ENCODE peak calls at places on chromosome 17, in eight cellular contexts. P is colonic mucosa, M is gastrocnemius medialis, X is SK-N-SH, U is endodermal cell, C is mucosa of descending colon, K is right lobe of liver, D is mammary epithelial cell. Q is an unnamed sample. For H3K36me3, the result is how much of the 10 kb centered on the place peaks cover.

GRCh38 chr17:17140590-17140980 is 65.5 kb downstream of the PLD6 start:
- DNase-seq in D (peak), C (no peak), U (peak), K (peak), M (no peak), P (no peak), X (no peak), Q (no peak)

GRCh38 chr17:77375917-77376651 is 235.3 kb downstream of the SEC14L1 start:
- DNase-seq in M (no peak), U (peak), X (peak), D (peak), P (no peak), C (no peak), K (no peak), Q (peak)

GRCh38 chr17:35082073-35082657 is 18.7 kb upstream of the RFFL start:
- DNase-seq in U (no peak), K (no peak), P (no peak), X (peak), D (peak), M (no peak), C (no peak), Q (no peak)

GRCh38 chr17:77884967-77885641 is 73.4 kb upstream of the TNRC6C start:
- DNase-seq in U (no peak), C (no peak), P (no peak), M (no peak), D (no peak), K (no peak), X (no peak), Q (no peak)

GRCh38 chr17:46194393-46195216 is 1.4 kb upstream of the KANSL1 start:
- DNase-seq in U (no peak), K (no peak), X (peak), C (peak), P (peak), D (no peak), M (no peak), Q (peak)

GRCh38 chr17:17164676-17165075 is 41.5 kb downstream of the PLD6 start:
- DNase-seq in C (no peak), D (no peak), K (no peak), P (no peak), U (no peak), M (no peak), X (no peak), Q (no peak)

GRCh38 chr17:60422162-60422665 is at the start of gene CHCT1:
- DNase-seq in M (no peak), K (no peak), C (peak), U (no peak), D (no peak), X (peak), P (no peak), Q (peak)

GRCh38 chr17:19583871-19584270 is 50.2 kb downstream of the SLC47A1 start:
- DNase-seq in U (no peak), P (no peak), M (no peak), D (no peak), C (no peak), K (no peak), X (no peak), Q (no peak)

GRCh38 chr17:76104140-76104895 is 731 bp upstream of the EXOC7 start:
- DNase-seq in K (no peak), M (no peak), X (no peak), U (peak), P (no peak), D (no peak), C (no peak), Q (peak)

GRCh38 chr17:31581022-31581483 is 189.6 kb downstream of the RAB11FIP4 start:
- DNase-seq in D (peak), X (peak), K (peak), M (peak), U (no peak), C (peak), P (no peak), Q (peak)

GRCh38 chr17:82791532-82791931 is 39.7 kb downstream of the TBCD start:
- DNase-seq in P (no peak), U (no peak), D (peak), X (no peak), M (no peak), C (no peak), K (no peak), Q (no peak)

GRCh38 chr17:73013299-73013698 is 79.2 kb downstream of the SLC39A11 start:
- DNase-seq in U (no peak), P (no peak), D (no peak), K (no peak), C (no peak), M (no peak), X (no peak), Q (no peak)

GRCh38 chr17:17235212-17236174 is 1.5 kb downstream of the FLCN start:
- DNase-seq in C (peak), P (no peak), X (no peak), M (peak), U (no peak), K (no peak), D (peak), Q (peak)

GRCh38 chr17:41333098-41333497 is 17.5 kb downstream of the KRT33A start:
- DNase-seq in X (no peak), D (no peak), C (no peak), M (no peak), U (peak), P (no peak), K (no peak), Q (no peak)

GRCh38 chr17:45077643-45078042 is 16.5 kb downstream of the NMT1 start:
- DNase-seq in C (no peak), X (no peak), U (no peak), M (no peak), D (no peak), P (no peak), K (no peak), Q (no peak)

GRCh38 chr17:82061047-82061925 is 4.3 kb downstream of the DUS1L start:
- DNase-seq in P (no peak), X (no peak), M (no peak), K (no peak), C (no peak), U (no peak), D (no peak), Q (no peak)

GRCh38 chr17:55830699-55831098 is 79.8 kb downstream of the PCTP start:
- DNase-seq in K (no peak), M (no peak), D (no peak), U (no peak), C (no peak), P (no peak), X (peak), Q (no peak)

GRCh38 chr17:34319087-34319486 is at the start of gene CCL8:
- DNase-seq in D (no peak), X (no peak), C (no peak), M (no peak), K (no peak), P (no peak), U (no peak), Q (no peak)

GRCh38 chr17:67431210-67432015 is 54.3 kb downstream of the PITPNC1 start:
- DNase-seq in D (peak), M (no peak), K (no peak), P (no peak), X (no peak), C (no peak), U (no peak), Q (no peak)

GRCh38 chr17:61305024-61305423 is 94.6 kb upstream of the TBX2 start:
- DNase-seq in C (no peak), P (no peak), M (no peak), U (peak), X (no peak), D (no peak), K (no peak), Q (no peak)

GRCh38 chr17:73394523-73395450 is 83.0 kb upstream of the CDC42EP4 start:
- DNase-seq in P (no peak), K (no peak), U (no peak), C (no peak), M (no peak), D (no peak), X (no peak), Q (peak)

GRCh38 chr17:75036643-75037268 is 10.0 kb downstream of the ATP5PD start:
- DNase-seq in P (peak), M (peak), C (peak), K (peak), U (peak), X (no peak), D (no peak), Q (peak)

DNA sequence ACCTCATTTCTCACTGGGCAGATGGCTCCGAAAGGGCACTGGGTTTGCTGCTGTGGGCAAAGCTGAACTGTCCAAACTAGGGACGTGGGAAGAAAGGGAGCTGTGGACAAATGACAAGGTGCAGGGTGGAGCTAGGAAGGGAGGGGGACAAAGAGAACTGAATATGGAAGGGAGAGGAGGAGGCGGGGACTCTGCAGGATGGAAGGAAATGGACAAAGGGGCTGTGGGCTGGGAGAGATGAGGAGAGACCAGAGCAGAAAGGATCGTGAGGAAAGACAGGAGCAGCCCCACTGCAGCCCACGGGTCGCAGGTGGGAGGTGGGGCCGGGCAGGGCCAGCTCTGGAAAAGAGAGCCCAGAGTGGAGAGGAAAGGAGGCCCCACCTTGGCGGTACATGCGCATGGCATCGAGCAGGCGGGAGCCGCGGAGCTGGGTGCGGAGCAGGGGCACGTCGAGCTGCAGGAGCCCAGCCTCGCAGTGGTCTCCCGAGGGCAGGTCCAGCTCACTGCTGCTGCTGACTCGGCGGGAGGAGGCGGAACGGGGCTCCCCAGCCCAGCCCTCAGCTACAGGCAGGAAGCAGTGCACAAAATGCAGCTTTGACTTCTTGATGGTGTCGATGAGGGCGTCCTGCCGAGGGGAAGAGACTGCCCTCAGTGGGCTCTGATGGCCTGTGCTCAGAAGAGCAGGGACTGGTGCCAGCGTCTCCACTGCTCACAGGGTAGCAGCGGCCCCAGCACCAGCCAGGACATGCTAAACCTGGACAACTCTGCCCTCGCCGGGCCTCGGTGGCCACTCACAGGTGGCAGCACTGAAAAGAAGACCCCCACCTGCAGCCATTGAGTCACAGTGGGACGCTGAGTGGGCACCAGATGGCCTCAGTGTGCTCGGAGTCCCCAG is 66.8 kb downstream of the PIPOX start:
- DNase-seq in M (no peak), C (no peak), P (no peak), X (no peak), U (no peak), K (no peak), D (no peak), Q (peak)
- H3K36me3 ChIP-seq in M (half or more), C (under half), P (under half), X (under half), U (under half), K (under half), D (under half), Q (under half)

GRCh38 chr17:79922798-79923197 is 83.6 kb upstream of the CBX4 start:
- DNase-seq in D (no peak), M (no peak), P (no peak), X (no peak), U (no peak), K (no peak), C (no peak), Q (no peak)

GRCh38 chr17:79923974-79924638 is 84.9 kb upstream of the CBX4 start:
- DNase-seq in D (no peak), M (no peak), P (peak), X (peak), K (no peak), U (peak), C (peak), Q (peak)

GRCh38 chr17:79925242-79925957 is 86.2 kb upstream of the CBX4 start:
- DNase-seq in P (peak), C (peak), U (peak), D (no peak), K (peak), M (peak), X (no peak), Q (no peak)

GRCh38 chr17:79926002-79926307 is 86.7 kb upstream of the CBX4 start:
- DNase-seq in K (no peak), U (no peak), P (no peak), D (no peak), M (no peak), X (no peak), C (no peak), Q (no peak)

GRCh38 chr17:79924639-79924976 is 85.4 kb upstream of the CBX4 start:
- DNase-seq in M (no peak), K (no peak), P (no peak), D (no peak), U (no peak), C (no peak), X (no peak), Q (no peak)
- H3K36me3 ChIP-seq in M (under half), K (under half), P (under half), D (under half), U (under half), C (under half), X (under half), Q (under half)

GRCh38 chr17:64039106-64039400 is 18.6 kb upstream of the ICAM2 start:
- DNase-seq in C (no peak), K (no peak), M (no peak), P (no peak), X (no peak), D (no peak), U (no peak), Q (no peak)

GRCh38 chr17:64040201-64040600 is 19.8 kb upstream of the ICAM2 start:
- DNase-seq in M (no peak), D (no peak), U (no peak), K (no peak), C (peak), X (no peak), P (peak), Q (no peak)

GRCh38 chr17:64045176-64045575 is 24.7 kb upstream of the ICAM2 start:
- DNase-seq in M (no peak), D (no peak), U (no peak), C (no peak), X (no peak), P (no peak), K (no peak), Q (no peak)

GRCh38 chr17:64042700-64043485 is 22.5 kb upstream of the ICAM2 start:
- DNase-seq in K (no peak), M (no peak), X (no peak), D (no peak), C (no peak), P (no peak), U (no peak), Q (no peak)

GRCh38 chr17:64041912-64042311 is 21.5 kb upstream of the ICAM2 start:
- DNase-seq in K (no peak), U (no peak), D (no peak), M (no peak), X (no peak), C (no peak), P (no peak), Q (no peak)
- H3K36me3 ChIP-seq in K (under half), U (under half), D (under half), M (under half), X (under half), C (under half), P (under half), Q (under half)

DNA sequence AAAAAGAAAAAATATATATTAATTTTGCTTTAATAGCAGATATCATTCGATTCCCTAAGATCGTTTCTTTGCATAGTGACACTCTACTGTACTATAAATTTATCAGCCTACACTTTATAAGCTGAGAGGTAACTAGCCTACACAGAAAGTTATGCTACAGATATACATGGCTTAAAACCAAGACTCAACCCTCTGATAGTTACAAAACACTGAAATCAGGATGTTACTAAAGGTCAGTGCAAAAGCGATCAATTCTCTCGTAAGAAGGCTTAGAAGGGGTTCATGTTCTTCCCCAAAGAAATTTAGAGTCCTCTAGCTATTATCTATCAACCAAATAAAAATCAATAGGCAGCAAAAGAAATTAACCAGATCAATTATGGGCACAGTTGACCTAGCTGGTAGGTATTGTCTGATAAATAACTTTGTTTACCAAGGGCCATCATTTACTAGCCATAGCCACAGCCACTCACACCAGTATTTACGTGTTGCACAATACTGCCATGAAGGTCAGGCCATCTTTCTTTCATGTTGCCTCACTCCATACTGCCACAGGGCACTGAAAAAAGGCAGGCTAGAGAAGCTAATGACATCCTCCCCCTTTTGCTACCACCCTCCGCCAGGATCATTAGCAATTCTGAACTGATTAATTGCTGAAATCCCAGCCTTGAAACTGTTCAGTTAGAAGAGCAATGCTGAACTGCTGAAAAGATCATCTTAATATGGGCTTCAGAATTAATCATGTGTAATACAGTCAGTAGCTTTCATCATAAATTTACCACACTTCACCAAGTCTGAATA is 43.7 kb downstream of the RND2 start:
- DNase-seq in D (no peak), X (no peak), U (no peak), P (no peak), M (no peak), C (no peak), K (no peak), Q (no peak)
- H3K36me3 ChIP-seq in D (under half), X (under half), U (under half), P (under half), M (under half), C (under half), K (under half), Q (under half)

GRCh38 chr17:21017861-21018260 is 24.9 kb downstream of the USP22 start:
- DNase-seq in C (no peak), M (no peak), X (no peak), P (no peak), K (no peak), D (no peak), U (no peak), Q (peak)
- H3K36me3 ChIP-seq in C (under half), M (half or more), X (half or more), P (half or more), K (under half), D (half or more), U (half or more), Q (half or more)

DNA sequence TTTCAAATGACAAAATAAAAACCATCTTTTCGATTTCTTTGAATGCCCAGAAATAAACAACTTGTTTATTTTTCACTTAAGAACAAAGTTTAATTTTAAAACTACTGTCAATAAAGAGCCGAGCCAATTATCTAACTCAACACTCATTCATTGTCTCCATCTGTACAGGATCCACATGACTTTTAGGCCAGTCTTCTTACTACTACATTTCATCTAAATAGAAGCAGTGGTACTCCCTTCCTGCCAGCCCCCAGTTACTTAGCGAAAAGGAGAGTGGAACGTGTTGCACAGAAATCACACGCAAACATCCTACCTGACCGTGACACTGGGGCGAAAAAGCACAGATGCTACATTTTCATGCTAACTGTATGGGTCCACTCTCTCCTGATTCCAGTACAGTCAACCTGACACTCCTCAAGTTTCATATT is 1.2 kb downstream of the GNA13 start:
- DNase-seq in C (no peak), X (peak), K (no peak), D (no peak), P (no peak), U (no peak), M (no peak), Q (no peak)
- H3K36me3 ChIP-seq in C (under half), X (under half), K (under half), D (under half), P (under half), U (under half), M (under half), Q (under half)

DNA sequence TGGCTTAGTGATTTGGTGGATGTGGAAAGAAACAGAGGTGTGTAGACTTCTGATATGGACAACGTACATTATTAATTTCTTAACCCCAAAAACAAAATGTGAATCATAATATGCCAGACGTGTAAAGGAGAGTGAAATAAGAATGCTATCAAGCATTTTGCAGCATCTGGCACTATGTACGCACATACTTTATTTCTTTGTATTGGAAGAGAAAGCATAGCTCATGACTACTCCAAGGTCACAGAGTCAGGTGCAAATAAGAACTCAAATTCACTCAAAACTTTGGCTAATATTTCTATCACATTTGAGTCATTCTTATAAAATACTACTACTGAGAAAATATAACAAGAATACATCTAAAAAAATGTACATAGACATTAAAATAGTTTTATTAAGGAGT is 74.8 kb downstream of the TTC19 start:
- DNase-seq in C (no peak), X (no peak), K (no peak), U (no peak), M (no peak), P (no peak), D (no peak), Q (no peak)
- H3K36me3 ChIP-seq in C (under half), X (half or more), K (under half), U (half or more), M (half or more), P (under half), D (under half), Q (under half)